ENCODE peak calls at places on chromosome 17, in six cellular contexts. F, H, Y, E, O and V are unnamed samples.

GRCh38 chr17:63694229-63694973 is 5.5 kb downstream of the LIMD2 start:
- DNase-seq in F (no peak), H (no peak), Y (no peak), E (no peak), O (no peak), V (peak; percentile 65)

GRCh38 chr17:81510798-81511549 is 1.6 kb downstream of the ACTG1 start:
- DNase-seq in F (no peak), H (no peak), Y (peak; percentile 60), E (peak; percentile 64), O (peak; percentile 59), V (no peak)

GRCh38 chr17:12320286-12320685 is 299.6 kb downstream of the MAP2K4 start:
- DNase-seq in F (no peak), H (no peak), Y (no peak), E (no peak), O (peak; percentile 50), V (no peak)

GRCh38 chr17:42049834-42050359 is 504 bp downstream of the C17orf113 start:
- DNase-seq in F (no peak), H (no peak), Y (no peak), E (no peak), O (peak; percentile 19), V (peak; percentile 95)

GRCh38 chr17:57852041-57852954 is 2.5 kb upstream of the MRPS23 start:
- DNase-seq in F (no peak), H (no peak), Y (no peak), E (peak; percentile 39), O (no peak), V (no peak)

GRCh38 chr17:77769762-77770161 is 188.7 kb upstream of the TNRC6C start:
- DNase-seq in F (no peak), H (no peak), Y (no peak), E (no peak), O (no peak), V (peak; percentile 18)

GRCh38 chr17:8941520-8941919 is 24.0 kb downstream of the PIK3R5 start:
- DNase-seq in F (peak; percentile 80), H (no peak), Y (peak; percentile 85), E (no peak), O (no peak), V (no peak)

GRCh38 chr17:44345497-44346026 is 460 bp downstream of the GRN start:
- DNase-seq in F (peak; percentile 49), H (no peak), Y (peak; percentile 60), E (peak; percentile 70), O (peak; percentile 86), V (peak; percentile 90)

GRCh38 chr17:350706-351435 is 1.7 kb downstream of the RPH3AL start:
- DNase-seq in F (no peak), H (peak; percentile 82), Y (no peak), E (no peak), O (peak; percentile 20), V (peak; percentile 93)

GRCh38 chr17:80529104-80529903 is 15.3 kb upstream of the RPTOR start:
- DNase-seq in F (no peak), H (no peak), Y (no peak), E (no peak), O (no peak), V (peak; percentile 72)

GRCh38 chr17:44664867-44665266 is 8.6 kb downstream of the MEIOC start:
- DNase-seq in F (no peak), H (no peak), Y (no peak), E (no peak), O (no peak), V (no peak)

GRCh38 chr17:40061532-40062038 is 1.2 kb upstream of the THRA start:
- DNase-seq in F (no peak), H (no peak), Y (no peak), E (no peak), O (no peak), V (no peak)

GRCh38 chr17:8057691-8058114 is 18.8 kb downstream of the ALOX15B start:
- DNase-seq in F (peak; percentile 49), H (no peak), Y (peak; percentile 46), E (peak; percentile 83), O (peak; percentile 88), V (peak; percentile 89)

GRCh38 chr17:46147167-46147749 is 46.0 kb downstream of the KANSL1 start:
- DNase-seq in F (no peak), H (no peak), Y (no peak), E (no peak), O (no peak), V (no peak)

GRCh38 chr17:65145743-65146142 is 8.6 kb downstream of the RGS9 start:
- DNase-seq in F (no peak), H (no peak), Y (no peak), E (no peak), O (no peak), V (no peak)

GRCh38 chr17:80524150-80524712 is 20.4 kb upstream of the RPTOR start:
- DNase-seq in F (no peak), H (no peak), Y (no peak), E (no peak), O (no peak), V (peak; percentile 55)

GRCh38 chr17:34382586-34383224 is 19.7 kb upstream of the CCL1 start:
- DNase-seq in F (peak; percentile 58), H (no peak), Y (peak; percentile 77), E (no peak), O (no peak), V (no peak)

GRCh38 chr17:9324864-9325263 is 250.8 kb downstream of the STX8 start:
- DNase-seq in F (no peak), H (no peak), Y (no peak), E (no peak), O (no peak), V (no peak)

GRCh38 chr17:78937561-78937960 is 12.4 kb upstream of the TIMP2 start:
- DNase-seq in F (no peak), H (no peak), Y (no peak), E (no peak), O (no peak), V (no peak)

GRCh38 chr17:62165378-62165722 is 100.3 kb upstream of the MED13 start:
- DNase-seq in F (no peak), H (no peak), Y (peak; percentile 14), E (no peak), O (no peak), V (no peak)